ENCODE peak calls at places on chromosomes 7 and 10, in seven cellular contexts. Q is PC-9, M is NCI-H1092 treated with DMSO at 0.1 percent for 48 hours, D is DMS 273 treated with DMSO at 0.1 percent for 48 hours, N is fibroblast of lung, L is NCI-H1417, P is left ventricle myocardium inferior. R is an unnamed sample.

GRCh38 chr10:99328579-99329237 is 448 bp upstream of the CNNM1 start:
- DNase-seq in N (no peak), Q (no peak), L (no peak), D (no peak), P (no peak), M (no peak), R (no peak)

GRCh38 chr7:12130664-12131063 is 80.4 kb upstream of the TMEM106B start:
- DNase-seq in P (no peak), M (no peak), L (no peak), Q (peak; percentile 76), N (peak; percentile 54), D (no peak), R (no peak)

GRCh38 chr10:63331586-63331985 is 134.2 kb downstream of the JMJD1C start:
- DNase-seq in M (no peak), D (no peak), P (no peak), Q (no peak), N (peak; percentile 13), L (no peak), R (peak; percentile 76)

GRCh38 chr7:149854611-149855367 is 16.6 kb downstream of the ZNF862 start:
- DNase-seq in P (peak; percentile 74), D (peak; percentile 87), L (peak; percentile 91), M (peak; percentile 93), Q (peak; percentile 68), N (peak; percentile 62), R (peak; percentile 21)

GRCh38 chr7:43112941-43113621 is 634 bp downstream of the HECW1 start:
- DNase-seq in N (peak; percentile 68), M (no peak), Q (no peak), D (no peak), P (peak; percentile 13), L (peak; percentile 33), R (peak; percentile 33)

GRCh38 chr7:114941692-114942091 is 19.8 kb downstream of the MDFIC start:
- DNase-seq in P (no peak), D (no peak), L (no peak), N (no peak), Q (no peak), M (no peak), R (no peak)

GRCh38 chr7:73941836-73942551 is 81.0 kb downstream of the TMEM270 start:
- DNase-seq in N (peak; percentile 85), P (no peak), M (no peak), L (no peak), Q (peak; percentile 65), D (no peak), R (peak; percentile 18)

GRCh38 chr7:42351313-42351935 is 114.4 kb upstream of the GLI3 start:
- DNase-seq in M (no peak), P (no peak), N (peak; percentile 49), L (no peak), Q (no peak), D (no peak), R (no peak)

GRCh38 chr10:133354672-133355240 is 3.1 kb downstream of the FUOM start:
- DNase-seq in N (no peak), L (no peak), P (no peak), M (no peak), D (no peak), Q (no peak), R (no peak)

GRCh38 chr10:110827872-110828271 is 43.9 kb upstream of the PDCD4 start:
- DNase-seq in P (no peak), Q (no peak), M (no peak), D (no peak), N (no peak), L (no peak), R (no peak)

GRCh38 chr7:28455486-28455885 is 43.2 kb downstream of the CREB5 start:
- DNase-seq in P (no peak), L (no peak), M (no peak), Q (no peak), D (no peak), N (no peak), R (no peak)

GRCh38 chr10:5552376-5553321 is 27.9 kb downstream of the CALML3 start:
- DNase-seq in N (no peak), D (no peak), P (peak; percentile 9), Q (no peak), L (no peak), M (no peak), R (no peak)

GRCh38 chr7:76047811-76048667 is at the start of the genes MDH2 and STYXL1:
- DNase-seq in P (peak; percentile 95), L (peak; percentile 94), D (peak; percentile 91), N (peak; percentile 93), Q (peak; percentile 93), M (peak; percentile 95), R (peak; percentile 94)

GRCh38 chr7:138565451-138566114 is 105.5 kb downstream of the TRIM24 start:
- DNase-seq in Q (peak; percentile 43), N (peak; percentile 75), D (no peak), L (no peak), P (no peak), M (no peak), R (peak; percentile 62)

GRCh38 chr10:52999681-53000080 is 227.1 kb upstream of the MBL2 start:
- DNase-seq in L (no peak), N (no peak), Q (no peak), P (no peak), M (no peak), D (no peak), R (no peak)

GRCh38 chr10:80509403-80510161 is 28.1 kb upstream of the SH2D4B start:
- DNase-seq in D (no peak), M (no peak), Q (peak; percentile 98), N (peak; percentile 90), P (peak; percentile 43), L (no peak), R (peak; percentile 86)

GRCh38 chr7:38630720-38631673 is at the start of gene AMPH:
- DNase-seq in N (peak; percentile 62), Q (no peak), D (peak; percentile 76), P (peak; percentile 75), M (peak; percentile 78), L (peak; percentile 91), R (peak; percentile 9)

GRCh38 chr10:18616337-18616736 is 35.0 kb downstream of the NSUN6 start:
- DNase-seq in D (no peak), L (no peak), M (no peak), Q (no peak), N (no peak), P (no peak), R (no peak)

GRCh38 chr7:134742688-134743350 is 36.6 kb upstream of the CALD1 start:
- DNase-seq in P (no peak), Q (no peak), N (peak; percentile 81), M (no peak), D (no peak), L (no peak), R (no peak)

GRCh38 chr10:35613597-35614226 is 8.6 kb downstream of the GJD4 start:
- DNase-seq in M (no peak), P (no peak), Q (no peak), L (no peak), N (peak; percentile 32), D (no peak), R (peak; percentile 28)

GRCh38 chr10:125128397-125129075 is 31.8 kb downstream of the CTBP2 start:
- DNase-seq in L (no peak), Q (no peak), N (no peak), P (no peak), D (no peak), M (no peak), R (no peak)

GRCh38 chr10:78863121-78863520 is 205.6 kb upstream of the ZMIZ1 start:
- DNase-seq in N (no peak), P (no peak), D (no peak), M (no peak), L (no peak), Q (no peak), R (no peak)

GRCh38 chr10:97601268-97602215 is 12.0 kb downstream of the C10orf62 start:
- DNase-seq in P (peak; percentile 62), Q (no peak), D (no peak), M (no peak), L (no peak), N (no peak), R (no peak)

GRCh38 chr10:12835709-12836108 is 165.8 kb downstream of the CCDC3 start:
- DNase-seq in N (peak; percentile 87), P (no peak), L (no peak), D (no peak), Q (no peak), M (no peak), R (peak; percentile 50)

GRCh38 chr7:104700336-104700735 is 313.7 kb upstream of the KMT2E start:
- DNase-seq in M (no peak), P (no peak), Q (no peak), L (no peak), D (no peak), N (no peak), R (no peak)

GRCh38 chr10:129450391-129450790 is 16.6 kb upstream of the MGMT start:
- DNase-seq in Q (no peak), N (no peak), D (no peak), M (no peak), P (no peak), L (no peak), R (no peak)

GRCh38 chr10:104127411-104127810 is 5.4 kb downstream of the SFR1 start:
- DNase-seq in Q (no peak), D (no peak), N (no peak), L (no peak), M (no peak), P (no peak), R (no peak)

GRCh38 chr7:73932364-73932763 is 71.4 kb downstream of the TMEM270 start:
- DNase-seq in Q (no peak), N (peak; percentile 3), P (no peak), L (no peak), M (no peak), D (no peak), R (no peak)

GRCh38 chr7:29035044-29035740 is 77.1 kb upstream of the TRIL start:
- DNase-seq in Q (peak; percentile 92), N (peak; percentile 95), L (no peak), D (no peak), P (no peak), M (no peak), R (peak; percentile 93)